ENCODE peak calls at places on chromosome 9, in ten cellular contexts. E is PC-9, Q is hepatocyte, J is stomach, Y is upper lobe of right lung, K is heart left ventricle, A is ascending aorta, M is breast epithelium, H is HFF-Myc, V is GM13977. S is an unnamed sample.

GRCh38 chr9:14343948-14344547 is 30.1 kb upstream of the NFIB start:
- DNase-seq in Q (no peak), K (peak; percentile 70), A (no peak), V (no peak), E (no peak), H (no peak), Y (no peak), J (no peak), M (no peak), S (no peak)

GRCh38 chr9:86321373-86321772 is 32.8 kb downstream of the TUT7 start:
- DNase-seq in M (no peak), H (peak; percentile 27), K (no peak), J (no peak), V (no peak), Q (peak; percentile 34), A (no peak), E (peak; percentile 57), Y (no peak), S (no peak)

GRCh38 chr9:21674894-21675293 is 127.5 kb upstream of the MTAP start:
- DNase-seq in V (no peak), J (no peak), E (no peak), Q (no peak), Y (no peak), M (no peak), A (no peak), K (no peak), H (no peak), S (no peak)

GRCh38 chr9:69421908-69422801 is 97.1 kb downstream of the ENTREP1 start:
- DNase-seq in V (peak; percentile 79), A (no peak), Q (peak; percentile 81), Y (no peak), E (peak; percentile 49), H (peak; percentile 43), M (no peak), K (no peak), J (peak; percentile 56), S (peak; percentile 52)

GRCh38 chr9:4422495-4422894 is 67.8 kb upstream of the SLC1A1 start:
- DNase-seq in M (no peak), J (peak; percentile 43), H (no peak), A (no peak), Y (no peak), E (no peak), K (no peak), Q (peak; percentile 8), V (no peak), S (peak; percentile 8)

GRCh38 chr9:72210522-72210921 is 61.3 kb downstream of the GDA start:
- DNase-seq in M (no peak), H (no peak), Q (peak; percentile 17), E (no peak), V (no peak), K (no peak), A (no peak), J (no peak), Y (no peak), S (no peak)

GRCh38 chr9:129612123-129612522 is 8.8 kb downstream of the C9orf50 start:
- DNase-seq in E (no peak), J (no peak), Y (no peak), Q (no peak), V (no peak), H (no peak), K (no peak), M (no peak), A (no peak), S (no peak)

GRCh38 chr9:77673912-77674791 is 26.0 kb upstream of the GNA14 start:
- DNase-seq in Y (no peak), E (no peak), H (no peak), M (no peak), K (no peak), V (no peak), J (no peak), Q (no peak), A (no peak), S (no peak)

GRCh38 chr9:135840107-135840506 is 67.2 kb downstream of the CAMSAP1 start:
- DNase-seq in Q (no peak), H (no peak), K (no peak), A (no peak), E (no peak), Y (no peak), M (no peak), V (no peak), J (no peak), S (no peak)

GRCh38 chr9:123062306-123063171 is 29.1 kb downstream of the GPR21 start:
- DNase-seq in Q (no peak), E (no peak), K (no peak), A (no peak), V (no peak), M (no peak), J (no peak), Y (no peak), H (no peak), S (no peak)

GRCh38 chr9:129058965-129059795 is 21.7 kb upstream of the DOLPP1 start:
- DNase-seq in Y (no peak), M (no peak), Q (no peak), K (no peak), E (peak; percentile 51), J (no peak), A (no peak), V (no peak), H (no peak), S (no peak)

GRCh38 chr9:125284855-125285254 is 23.2 kb downstream of the GAPVD1 start:
- DNase-seq in K (no peak), V (no peak), J (no peak), H (no peak), M (no peak), Q (no peak), A (no peak), E (no peak), Y (no peak), S (no peak)

GRCh38 chr9:82597225-82598158 is 465.4 kb downstream of the RASEF start:
- DNase-seq in Q (peak; percentile 38), V (no peak), M (no peak), E (no peak), H (no peak), Y (no peak), A (no peak), J (peak; percentile 27), K (no peak), S (no peak)

DNA sequence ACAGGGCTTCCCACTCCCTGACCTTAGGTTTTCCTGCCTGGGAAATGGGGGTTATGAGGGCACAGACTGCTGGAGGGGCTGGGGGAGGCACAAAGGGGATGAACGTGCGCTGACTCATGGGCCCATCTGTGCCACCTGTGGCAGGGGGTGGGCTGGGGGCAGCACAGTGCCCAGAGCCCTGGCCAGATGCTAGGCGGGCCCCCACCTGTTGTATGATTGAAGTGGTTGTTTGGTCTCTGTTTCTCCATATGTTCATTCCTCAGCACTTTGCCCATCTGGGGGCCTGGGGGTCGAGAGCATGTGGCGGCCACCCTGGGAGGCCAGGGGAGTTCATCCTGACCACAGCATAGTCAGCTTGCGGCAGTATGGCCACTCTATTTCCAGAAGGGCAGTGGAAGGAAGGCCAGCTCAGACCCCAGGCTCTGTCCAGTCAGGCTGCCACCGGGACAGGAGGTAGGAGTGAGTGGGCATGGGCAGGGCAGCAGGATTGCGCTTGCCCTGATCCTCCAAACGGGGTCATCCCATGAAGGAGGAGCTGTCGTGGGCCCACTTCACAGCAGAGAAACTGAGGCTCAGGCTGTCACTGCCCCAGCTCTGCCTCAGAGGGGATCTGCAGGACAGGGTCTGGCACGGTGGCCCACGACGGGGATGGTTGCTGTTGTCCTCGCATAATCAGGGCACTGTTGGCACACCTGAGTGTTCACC is 841 bp upstream of the NINJ1 start:
- DNase-seq in Y (no peak), E (no peak), H (no peak), K (no peak), J (no peak), A (no peak), V (no peak), M (no peak), Q (no peak), S (no peak)
- TF ChIP-seq CTCF in Y (no peak), E (no peak), H (no peak), K (no peak), J (no peak), A (no peak), V (no peak), M (no peak), Q (no peak), S (no peak)

DNA sequence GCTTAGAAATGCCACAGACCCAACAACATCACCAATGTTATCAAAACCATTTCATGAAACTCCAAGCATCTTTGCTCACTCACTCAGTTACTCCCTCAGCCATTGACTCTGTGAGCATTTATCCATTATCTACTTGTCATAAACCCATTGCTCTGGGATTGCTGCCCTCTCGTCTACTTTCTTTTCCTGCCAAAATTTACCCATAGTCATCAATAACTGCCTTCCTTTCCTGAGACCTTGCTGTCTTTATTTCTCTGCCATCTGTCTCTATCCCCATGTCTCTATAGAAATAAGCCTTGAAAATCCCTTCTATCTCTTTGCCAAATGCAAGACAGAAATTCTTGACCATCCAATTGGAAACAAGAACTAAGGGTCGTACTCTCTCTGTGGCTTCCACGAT is 26.4 kb upstream of the PUM3 start:
- DNase-seq in M (no peak), V (no peak), H (no peak), E (no peak), A (no peak), K (no peak), J (no peak), Y (no peak), Q (no peak), S (no peak)
- TF ChIP-seq CTCF in M (no peak), V (no peak), H (no peak), E (no peak), A (no peak), K (no peak), J (no peak), Y (no peak), Q (no peak), S (no peak)

GRCh38 chr9:95181226-95181818 is 136.2 kb downstream of the FANCC start:
- DNase-seq in Y (no peak), A (no peak), K (no peak), Q (no peak), M (no peak), E (no peak), H (no peak), V (peak; percentile 47), J (no peak), S (no peak)

GRCh38 chr9:95185931-95186330 is 131.6 kb downstream of the FANCC start:
- DNase-seq in E (no peak), K (no peak), V (no peak), A (no peak), M (no peak), Y (no peak), H (no peak), Q (no peak), J (no peak), S (no peak)

GRCh38 chr9:95177617-95178016 is 139.9 kb downstream of the FANCC start:
- DNase-seq in M (no peak), V (no peak), E (no peak), H (no peak), K (no peak), Q (no peak), Y (no peak), J (no peak), A (no peak), S (no peak)

GRCh38 chr9:95181845-95182244 is 135.7 kb downstream of the FANCC start:
- DNase-seq in A (no peak), Y (no peak), J (no peak), V (no peak), M (no peak), K (no peak), Q (no peak), H (no peak), E (no peak), S (no peak)

GRCh38 chr9:95182854-95183563 is 134.5 kb downstream of the FANCC start:
- DNase-seq in H (no peak), J (no peak), Q (peak; percentile 47), E (no peak), K (no peak), A (no peak), V (no peak), M (no peak), Y (no peak), S (no peak)
- TF ChIP-seq CTCF in H (no peak), J (peak; percentile 7), Q (peak; percentile 43), E (no peak), K (peak; percentile 35), A (no peak), V (no peak), M (no peak), Y (no peak), S (no peak)

GRCh38 chr9:127210851-127211730 is 53.5 kb upstream of the GARNL3 start:
- DNase-seq in E (no peak), H (no peak), Y (peak; percentile 48), M (peak; percentile 17), V (no peak), K (no peak), Q (no peak), A (no peak), J (no peak), S (no peak)
- TF ChIP-seq CTCF in E (no peak), H (no peak), Y (no peak), M (no peak), V (no peak), K (no peak), Q (no peak), A (no peak), J (no peak), S (no peak)